ENCODE peak calls at places on chromosomes 13 and 19, in five cellular contexts. Z, Q, H, N and F are unnamed samples.

GRCh38 chr13:114115191-114115671 is 17.2 kb downstream of the RASA3 start:
- DNase-seq in Z (peak; percentile 17), Q (no peak), H (peak; percentile 27), N (peak; percentile 89), F (peak; percentile 50)

GRCh38 chr13:24032674-24033073 is 127.8 kb upstream of the SPATA13 start:
- DNase-seq in Z (no peak), Q (no peak), H (no peak), N (peak; percentile 58), F (no peak)

GRCh38 chr13:81116461-81117282 is 775.7 kb upstream of the SPRY2 start:
- DNase-seq in Z (no peak), Q (no peak), H (no peak), N (no peak), F (no peak)

GRCh38 chr13:113152894-113153809 is 5.3 kb upstream of the PROZ start:
- DNase-seq in Z (peak; percentile 59), Q (peak; percentile 71), H (peak; percentile 28), N (peak; percentile 22), F (peak; percentile 58)

GRCh38 chr13:47903836-47904235 is 97.2 kb downstream of the SUCLA2 start:
- DNase-seq in Z (no peak), Q (no peak), H (no peak), N (peak; percentile 47), F (no peak)

GRCh38 chr13:94192576-94192975 is 286.9 kb downstream of the DCT start:
- DNase-seq in Z (peak; percentile 9), Q (peak; percentile 30), H (no peak), N (no peak), F (peak; percentile 75)

GRCh38 chr13:110471833-110472162 is 89.7 kb downstream of the RAB20 start:
- DNase-seq in Z (peak; percentile 68), Q (no peak), H (peak; percentile 62), N (peak; percentile 39), F (peak; percentile 75)

GRCh38 chr13:76889254-76889653 is 3.0 kb upstream of the KCTD12 start:
- DNase-seq in Z (no peak), Q (no peak), H (no peak), N (no peak), F (no peak)

GRCh38 chr19:53015159-53015558 is 1.4 kb downstream of the ERVV-1 start:
- DNase-seq in Z (no peak), Q (no peak), H (no peak), N (no peak), F (no peak)

GRCh38 chr19:29089315-29089855 is 123.6 kb downstream of the UQCRFS1 start:
- DNase-seq in Z (no peak), Q (no peak), H (no peak), N (no peak), F (no peak)

GRCh38 chr19:30968210-30968609 is 381.0 kb downstream of the TSHZ3 start:
- DNase-seq in Z (no peak), Q (no peak), H (no peak), N (no peak), F (no peak)

GRCh38 chr13:28486144-28486543 is 8.8 kb downstream of the FLT1 start:
- DNase-seq in Z (no peak), Q (no peak), H (no peak), N (no peak), F (no peak)

GRCh38 chr13:42524487-42525034 is 49.4 kb upstream of the TNFSF11 start:
- DNase-seq in Z (no peak), Q (no peak), H (no peak), N (no peak), F (no peak)

GRCh38 chr19:16452321-16452720 is 19.4 kb downstream of the EPS15L1 start:
- DNase-seq in Z (no peak), Q (peak; percentile 21), H (no peak), N (no peak), F (no peak)

GRCh38 chr13:42275098-42275471 is 3.1 kb downstream of the AKAP11 start:
- DNase-seq in Z (no peak), Q (no peak), H (no peak), N (no peak), F (no peak)

GRCh38 chr19:43700368-43701015 is 15.4 kb upstream of the IRGC start:
- DNase-seq in Z (peak; percentile 76), Q (no peak), H (no peak), N (peak; percentile 79), F (no peak)

GRCh38 chr19:37128821-37129177 is 43.7 kb downstream of the ZNF585A start:
- DNase-seq in Z (no peak), Q (no peak), H (no peak), N (no peak), F (no peak)

GRCh38 chr13:75326173-75327131 is 155.5 kb downstream of the TBC1D4 start:
- DNase-seq in Z (no peak), Q (no peak), H (peak; percentile 41), N (peak; percentile 61), F (no peak)

GRCh38 chr19:35153701-35154534 is 617 bp upstream of the FXYD5 start:
- DNase-seq in Z (no peak), Q (peak; percentile 55), H (peak; percentile 78), N (no peak), F (peak; percentile 73)

GRCh38 chr19:277581-278165 is 13.5 kb downstream of the PLPP2 start:
- DNase-seq in Z (no peak), Q (peak; percentile 77), H (no peak), N (peak; percentile 22), F (no peak)

GRCh38 chr13:74886496-74886895 is 595.5 kb downstream of the TBC1D4 start:
- DNase-seq in Z (no peak), Q (no peak), H (no peak), N (peak; percentile 27), F (no peak)

GRCh38 chr13:31310781-31311180 is 111.0 kb downstream of the B3GLCT start:
- DNase-seq in Z (peak; percentile 61), Q (no peak), H (no peak), N (no peak), F (no peak)

GRCh38 chr13:86922936-86923335 is 748.2 kb upstream of the SLITRK5 start:
- DNase-seq in Z (no peak), Q (no peak), H (no peak), N (peak; percentile 17), F (no peak)

GRCh38 chr13:110064022-110064421 is 242.9 kb downstream of the COL4A1 start:
- DNase-seq in Z (no peak), Q (no peak), H (no peak), N (no peak), F (no peak)

GRCh38 chr13:109331898-109332297 is 454.5 kb downstream of the IRS2 start:
- DNase-seq in Z (no peak), Q (no peak), H (no peak), N (peak; percentile 55), F (no peak)

GRCh38 chr13:28423010-28423409 is 71.9 kb downstream of the FLT1 start:
- DNase-seq in Z (peak; percentile 27), Q (no peak), H (no peak), N (no peak), F (no peak)

GRCh38 chr13:46389985-46390384 is 2.9 kb upstream of the RUBCNL start:
- DNase-seq in Z (no peak), Q (no peak), H (no peak), N (no peak), F (no peak)

GRCh38 chr19:4700573-4700970 is 23.1 kb downstream of the DPP9 start:
- DNase-seq in Z (no peak), Q (no peak), H (peak; percentile 32), N (no peak), F (no peak)

GRCh38 chr13:29573190-29573589 is 22.3 kb downstream of the SLC7A1 start:
- DNase-seq in Z (no peak), Q (no peak), H (no peak), N (no peak), F (no peak)

GRCh38 chr19:6417713-6418561 is 6.7 kb downstream of the KHSRP start:
- DNase-seq in Z (no peak), Q (no peak), H (no peak), N (no peak), F (peak; percentile 55)

GRCh38 chr19:54191671-54192453 is 754 bp downstream of the TSEN34 start:
- DNase-seq in Z (no peak), Q (no peak), H (no peak), N (no peak), F (no peak)

DNA sequence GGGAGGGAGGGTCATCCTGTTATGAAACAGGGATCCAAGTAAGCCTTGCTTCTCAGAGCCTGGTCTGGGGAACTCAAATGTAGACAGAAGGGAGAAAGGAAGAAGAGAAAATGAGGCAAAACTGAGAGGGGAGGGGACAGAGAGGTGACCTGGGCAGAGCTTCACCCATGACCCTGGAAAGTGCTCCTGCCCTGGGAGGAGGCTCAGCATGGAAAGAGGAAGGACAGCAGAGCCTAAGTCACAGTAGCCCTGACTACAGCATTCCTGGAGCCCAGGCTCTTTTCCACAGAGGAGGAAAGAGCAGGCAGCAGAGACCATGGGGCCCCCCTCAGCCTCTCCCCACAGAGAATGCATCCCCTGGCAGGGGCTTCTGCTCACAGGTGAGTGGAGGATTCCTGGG is at the start of gene CEACAM3:
- DNase-seq in Z (no peak), Q (no peak), H (no peak), N (no peak), F (no peak)
- H3K4me3 ChIP-seq in Z (no peak within 1 kb of the TSS), Q (no peak within 1 kb of the TSS), H (no peak within 1 kb of the TSS), N (no peak within 1 kb of the TSS), F (no peak within 1 kb of the TSS)

DNA sequence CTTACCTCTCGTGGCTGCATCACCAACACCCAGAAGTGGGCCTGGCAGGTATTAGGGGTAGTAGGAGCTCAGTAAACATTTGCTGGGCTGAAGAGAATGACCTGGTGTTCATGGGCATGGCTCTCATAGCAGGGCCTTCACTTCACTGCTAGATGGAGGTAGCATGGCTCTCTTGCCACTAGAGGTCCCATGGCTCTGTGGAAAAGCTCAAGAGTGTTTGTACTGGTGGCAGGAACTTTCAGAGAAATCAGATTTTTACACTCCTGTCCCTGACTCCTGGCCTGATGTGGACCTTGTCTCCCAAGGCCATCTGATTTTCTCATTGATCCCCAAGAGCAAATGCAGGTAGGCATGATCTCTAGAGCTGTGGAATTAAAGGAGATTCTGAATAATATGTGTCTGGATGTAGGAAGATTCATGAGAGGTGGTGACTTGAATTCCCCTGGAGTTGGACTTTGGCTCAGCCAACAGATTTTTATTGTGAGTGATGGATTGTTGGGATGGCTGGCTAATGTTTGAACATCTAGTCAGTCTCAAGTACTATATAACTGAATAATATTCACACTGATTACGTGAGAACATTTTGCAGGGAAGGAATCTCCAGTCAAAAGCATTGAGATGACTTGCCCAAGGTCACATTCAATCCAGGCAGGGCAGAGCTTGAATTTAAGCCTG is 5.8 kb downstream of the ZNF574 start:
- DNase-seq in Z (no peak), Q (no peak), H (no peak), N (peak; percentile 26), F (peak; percentile 60)
- H3K36me3 ChIP-seq in Z (peaks cover 24% of the 10 kb centered on the region), Q (peaks cover 29% of the 10 kb centered on the region), H (peaks cover 45% of the 10 kb centered on the region), N (peaks cover 24% of the 10 kb centered on the region), F (peaks cover 56% of the 10 kb centered on the region)

GRCh38 chr13:103287659-103288058 is 221.4 kb upstream of the SLC10A2 start:
- DNase-seq in Z (no peak), Q (no peak), H (no peak), N (peak; percentile 84), F (no peak)
- H3K4me3 ChIP-seq in Z (no peak overlapping the region), Q (no peak overlapping the region), H (no peak overlapping the region), N (no peak overlapping the region), F (no peak overlapping the region)

GRCh38 chr19:10395436-10395835 is 7.9 kb downstream of the CDC37 start:
- DNase-seq in Z (no peak), Q (no peak), H (peak; percentile 30), N (no peak), F (no peak)
- H3K36me3 ChIP-seq in Z (peaks cover 41% of the 10 kb centered on the region), Q (peaks cover 38% of the 10 kb centered on the region), H (peaks cover 87% of the 10 kb centered on the region), N (peaks cover 28% of the 10 kb centered on the region), F (peaks cover 62% of the 10 kb centered on the region)

GRCh38 chr19:3605770-3606169 is 905 bp downstream of the TBXA2R start:
- DNase-seq in Z (no peak), Q (no peak), H (no peak), N (no peak), F (no peak)
- H3K4me3 ChIP-seq in Z (peak overlapping the region; percentile 57), Q (no peak overlapping the region), H (peak overlapping the region; percentile 89), N (peak overlapping the region; percentile 64), F (peak overlapping the region; percentile 55)